ENCODE peak calls at places on chromosomes 13 and 19, in eight cellular contexts. X, C, V, Z, P, D, L and K are unnamed samples.

GRCh38 chr13:27825153-27825552 is 32.9 kb downstream of the GSX1 start:
- DNase-seq in D (no peak), V (peak; percentile 45), Z (no peak), P (no peak), C (no peak), L (no peak), X (no peak), K (no peak)

GRCh38 chr13:45464687-45465453 is at the start of gene COG3:
- DNase-seq in Z (peak; percentile 94), P (peak; percentile 95), V (peak; percentile 98), D (peak; percentile 98), X (peak; percentile 97), L (peak; percentile 97), C (peak; percentile 92), K (peak; percentile 97)

GRCh38 chr19:54660967-54661366 is 1.8 kb upstream of the LILRB4 start:
- DNase-seq in C (no peak), D (no peak), Z (no peak), P (no peak), X (no peak), L (no peak), V (no peak), K (no peak)

GRCh38 chr19:29596885-29597525 is 9.1 kb upstream of the POP4 start:
- DNase-seq in P (no peak), Z (no peak), V (peak; percentile 56), D (no peak), L (peak; percentile 40), C (no peak), X (peak; percentile 10), K (no peak)

GRCh38 chr19:28425431-28425931 is 787.5 kb downstream of the UQCRFS1 start:
- DNase-seq in C (no peak), L (no peak), D (no peak), P (no peak), Z (no peak), X (no peak), V (no peak), K (no peak)

GRCh38 chr19:47390533-47391488 is 28.5 kb downstream of the MEIS3 start:
- DNase-seq in L (no peak), X (no peak), P (no peak), V (peak; percentile 37), Z (no peak), D (no peak), C (no peak), K (no peak)

GRCh38 chr19:48419158-48419920 is 25.9 kb downstream of the GRIN2D start:
- DNase-seq in V (peak; percentile 96), L (peak; percentile 42), X (peak; percentile 45), P (peak; percentile 62), Z (no peak), C (peak; percentile 45), D (peak; percentile 74), K (peak; percentile 63)

GRCh38 chr13:49046534-49046933 is 70.8 kb downstream of the FNDC3A start:
- DNase-seq in Z (no peak), C (no peak), V (no peak), P (no peak), D (no peak), L (peak; percentile 29), X (no peak), K (no peak)

GRCh38 chr13:27481766-27482165 is 31.4 kb upstream of the MTIF3 start:
- DNase-seq in X (peak; percentile 22), V (peak; percentile 90), P (no peak), D (peak; percentile 55), C (no peak), L (peak; percentile 10), Z (peak; percentile 38), K (peak; percentile 70)

GRCh38 chr13:24659239-24659638 is 21.0 kb upstream of the ATP12A start:
- DNase-seq in C (no peak), Z (no peak), L (no peak), X (no peak), D (no peak), P (no peak), V (no peak), K (no peak)

GRCh38 chr13:97240789-97241734 is 18.9 kb downstream of the MBNL2 start:
- DNase-seq in D (no peak), V (no peak), Z (no peak), P (no peak), L (no peak), X (no peak), C (no peak), K (no peak)

GRCh38 chr19:50839712-50840655 is 6.6 kb upstream of the KLK15 start:
- DNase-seq in P (no peak), Z (no peak), C (no peak), X (no peak), D (no peak), V (no peak), L (no peak), K (no peak)

GRCh38 chr19:9913237-9914000 is 22.9 kb downstream of the OLFM2 start:
- DNase-seq in C (no peak), Z (no peak), L (no peak), X (peak; percentile 26), P (no peak), D (no peak), V (no peak), K (no peak)

GRCh38 chr19:38168632-38169031 is 55.4 kb downstream of the DPF1 start:
- DNase-seq in D (no peak), L (no peak), V (peak; percentile 53), C (no peak), Z (no peak), X (no peak), P (no peak), K (no peak)

GRCh38 chr19:2726904-2727639 is 5.9 kb upstream of the DIRAS1 start:
- DNase-seq in P (no peak), L (no peak), V (peak; percentile 56), Z (no peak), D (no peak), C (no peak), X (no peak), K (no peak)

GRCh38 chr13:49540552-49540951 is 44.8 kb downstream of the PHF11 start:
- DNase-seq in L (peak; percentile 62), C (no peak), V (no peak), Z (no peak), P (no peak), X (peak; percentile 73), D (no peak), K (no peak)

GRCh38 chr13:80473695-80474094 is 132.8 kb upstream of the SPRY2 start:
- DNase-seq in L (peak; percentile 18), X (peak; percentile 72), P (no peak), C (no peak), D (no peak), V (no peak), Z (no peak), K (no peak)

GRCh38 chr13:91620670-91621141 is 222.3 kb downstream of the GPC5 start:
- DNase-seq in X (no peak), L (no peak), V (no peak), D (no peak), P (no peak), Z (no peak), C (no peak), K (no peak)

GRCh38 chr19:21593934-21594844 is 88.8 kb downstream of the ZNF429 start:
- DNase-seq in Z (peak; percentile 54), L (no peak), V (no peak), P (no peak), X (no peak), D (peak; percentile 59), C (no peak), K (no peak)

GRCh38 chr13:89282241-89282640 is 1611.1 kb downstream of the SLITRK5 start:
- DNase-seq in L (no peak), D (no peak), C (no peak), Z (no peak), V (no peak), X (no peak), P (no peak), K (no peak)

DNA sequence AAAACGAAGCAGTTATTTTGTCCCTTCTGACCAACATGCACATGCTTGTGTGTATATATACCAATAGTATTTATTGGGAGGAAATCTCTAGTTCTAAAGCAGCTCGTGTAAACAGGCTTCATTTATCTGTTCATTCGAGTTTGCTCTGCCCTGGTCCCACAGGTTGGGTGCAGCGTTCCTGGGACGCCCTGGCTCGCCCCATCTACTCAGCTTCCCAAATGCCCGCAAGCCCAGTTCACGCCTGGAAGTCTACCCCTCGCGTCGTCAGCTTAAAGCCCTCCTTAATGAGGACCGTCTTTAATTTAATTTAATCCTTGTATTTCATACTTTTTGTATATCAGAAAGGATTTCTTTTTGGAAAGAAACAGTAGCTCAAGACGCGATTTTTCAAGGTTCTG is 604 bp downstream of the THSD1 start:
- DNase-seq in L (no peak), D (no peak), Z (no peak), V (peak; percentile 28), X (no peak), C (no peak), P (no peak), K (no peak)
- H3K4me3 ChIP-seq in L (peak overlapping the region; percentile 70), D (no peak overlapping the region), Z (peak overlapping the region; percentile 61), V (peak overlapping the region; percentile 61), X (peak overlapping the region; percentile 90), C (peak overlapping the region; percentile 46), P (peak overlapping the region; percentile 49), K (peak overlapping the region; percentile 31)

GRCh38 chr19:4636761-4637160 is 2.6 kb upstream of the TNFAIP8L1 start:
- DNase-seq in D (no peak), X (no peak), C (no peak), Z (no peak), L (no peak), V (peak; percentile 34), P (no peak), K (no peak)
- H3K4me1 ChIP-seq in D (peaks cover 26% of the 10 kb centered on the region), X (peaks cover 39% of the 10 kb centered on the region), C (peaks cover 45% of the 10 kb centered on the region), Z (peaks cover 12% of the 10 kb centered on the region), L (peaks cover 21% of the 10 kb centered on the region), V (peaks cover 5% of the 10 kb centered on the region), P (peaks cover 34% of the 10 kb centered on the region), K (peaks cover 12% of the 10 kb centered on the region)

GRCh38 chr13:21812192-21812626 is 141.3 kb downstream of the FGF9 start:
- DNase-seq in X (no peak), V (no peak), L (no peak), P (no peak), D (no peak), Z (no peak), C (no peak), K (no peak)

GRCh38 chr13:21813844-21814243 is 143.0 kb downstream of the FGF9 start:
- DNase-seq in D (no peak), V (no peak), L (no peak), X (no peak), Z (no peak), C (no peak), P (no peak), K (no peak)

GRCh38 chr13:21817878-21818277 is 147.0 kb downstream of the FGF9 start:
- DNase-seq in L (no peak), Z (no peak), V (no peak), D (no peak), P (no peak), C (no peak), X (no peak), K (no peak)

GRCh38 chr13:21813110-21813509 is 142.2 kb downstream of the FGF9 start:
- DNase-seq in V (peak; percentile 47), X (no peak), L (no peak), P (no peak), C (no peak), D (no peak), Z (no peak), K (no peak)
- H3K4me3 ChIP-seq in V (no peak overlapping the region), X (no peak overlapping the region), L (no peak overlapping the region), P (no peak overlapping the region), C (no peak overlapping the region), D (no peak overlapping the region), Z (no peak overlapping the region), K (no peak overlapping the region)

DNA sequence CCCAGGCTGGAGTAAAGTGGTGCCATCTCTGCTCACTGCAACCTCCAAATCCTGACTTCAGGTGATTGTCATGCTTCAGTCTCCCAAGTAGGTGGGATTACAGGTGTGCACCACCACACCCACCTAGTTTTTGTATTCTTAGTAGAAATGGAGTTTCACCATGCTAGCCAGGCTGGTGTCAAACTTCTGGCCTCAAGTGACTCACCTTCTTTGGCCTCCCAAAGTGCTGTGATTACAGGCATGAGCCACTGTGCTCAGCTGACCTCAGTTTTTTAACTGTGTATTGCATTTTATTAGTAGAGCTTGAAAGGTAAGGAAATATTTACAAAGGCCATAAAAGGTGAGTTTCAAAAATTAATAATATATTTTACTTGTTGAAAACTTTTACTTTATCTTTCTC is 2.3 kb downstream of the ZNF726 start:
- DNase-seq in L (peak; percentile 10), V (no peak), C (no peak), P (no peak), X (no peak), D (no peak), Z (no peak), K (no peak)
- H3K4me1 ChIP-seq in L (no peaks in the 10 kb centered on the region), V (no peaks in the 10 kb centered on the region), C (peaks cover 6% of the 10 kb centered on the region), P (no peaks in the 10 kb centered on the region), X (no peaks in the 10 kb centered on the region), D (no peaks in the 10 kb centered on the region), Z (peaks cover 2% of the 10 kb centered on the region), K (no peaks in the 10 kb centered on the region)